ENCODE peak calls at places on chromosomes 2 and 18, in six cellular contexts. One of them, this sample, is unnamed.

GRCh38 chr18:74514860-74515495 is 18.8 kb downstream of the CNDP2 start:
- DNase-seq in HCT116: no peak
- DNase-seq in NCI-H460: no peak
- DNase-seq in Ammon's horn: no peak
- DNase-seq in EL: no peak
- DNase-seq in SJSA1: no peak
- DNase-seq in this sample: no peak

GRCh38 chr18:60020107-60020925 is 120.5 kb downstream of the PMAIP1 start:
- DNase-seq in HCT116: no peak
- DNase-seq in NCI-H460: no peak
- DNase-seq in Ammon's horn: no peak
- DNase-seq in EL: peak
- DNase-seq in SJSA1: no peak
- DNase-seq in this sample: no peak

GRCh38 chr2:227407601-227408089 is 19.9 kb upstream of the SCYGR1 start:
- DNase-seq in HCT116: no peak
- DNase-seq in NCI-H460: peak
- DNase-seq in Ammon's horn: peak
- DNase-seq in EL: peak
- DNase-seq in SJSA1: no peak
- DNase-seq in this sample: peak

GRCh38 chr2:202043473-202043872 is 9.8 kb downstream of the FZD7 start:
- DNase-seq in HCT116: no peak
- DNase-seq in NCI-H460: no peak
- DNase-seq in Ammon's horn: no peak
- DNase-seq in EL: no peak
- DNase-seq in SJSA1: no peak
- DNase-seq in this sample: no peak

GRCh38 chr2:159265171-159265576 is 21.3 kb downstream of the WDSUB1 start:
- DNase-seq in HCT116: peak
- DNase-seq in NCI-H460: no peak
- DNase-seq in Ammon's horn: no peak
- DNase-seq in EL: peak
- DNase-seq in SJSA1: no peak
- DNase-seq in this sample: no peak

GRCh38 chr2:223768179-223768578 is 69.2 kb downstream of the AP1S3 start:
- DNase-seq in HCT116: no peak
- DNase-seq in NCI-H460: no peak
- DNase-seq in Ammon's horn: no peak
- DNase-seq in EL: no peak
- DNase-seq in SJSA1: no peak
- DNase-seq in this sample: no peak

GRCh38 chr2:228658998-228659397 is 477.5 kb upstream of the SPHKAP start:
- DNase-seq in HCT116: no peak
- DNase-seq in NCI-H460: no peak
- DNase-seq in Ammon's horn: no peak
- DNase-seq in EL: peak
- DNase-seq in SJSA1: no peak
- DNase-seq in this sample: no peak

GRCh38 chr2:48187503-48187902 is 281.2 kb upstream of the FBXO11 start:
- DNase-seq in HCT116: no peak
- DNase-seq in NCI-H460: no peak
- DNase-seq in Ammon's horn: no peak
- DNase-seq in EL: no peak
- DNase-seq in SJSA1: no peak
- DNase-seq in this sample: no peak

GRCh38 chr2:196131949-196132925 is 39.1 kb downstream of the STK17B start:
- DNase-seq in HCT116: no peak
- DNase-seq in NCI-H460: no peak
- DNase-seq in Ammon's horn: no peak
- DNase-seq in EL: no peak
- DNase-seq in SJSA1: no peak
- DNase-seq in this sample: no peak

GRCh38 chr2:46352621-46353020 is 55.4 kb downstream of the EPAS1 start:
- DNase-seq in HCT116: no peak
- DNase-seq in NCI-H460: no peak
- DNase-seq in Ammon's horn: no peak
- DNase-seq in EL: no peak
- DNase-seq in SJSA1: no peak
- DNase-seq in this sample: no peak

GRCh38 chr2:1313240-1313924 is 99.9 kb upstream of the TPO start:
- DNase-seq in HCT116: no peak
- DNase-seq in NCI-H460: no peak
- DNase-seq in Ammon's horn: no peak
- DNase-seq in EL: no peak
- DNase-seq in SJSA1: no peak
- DNase-seq in this sample: no peak

GRCh38 chr2:174021056-174021656 is 56.0 kb upstream of the SP3 start:
- DNase-seq in HCT116: no peak
- DNase-seq in NCI-H460: no peak
- DNase-seq in Ammon's horn: no peak
- DNase-seq in EL: no peak
- DNase-seq in SJSA1: no peak
- DNase-seq in this sample: no peak

GRCh38 chr2:23705771-23706612 is 220.9 kb downstream of the ATAD2B start:
- DNase-seq in HCT116: no peak
- DNase-seq in NCI-H460: no peak
- DNase-seq in Ammon's horn: peak
- DNase-seq in EL: no peak
- DNase-seq in SJSA1: no peak
- DNase-seq in this sample: no peak

GRCh38 chr18:9011431-9011830 is 91.1 kb upstream of the NDUFV2 start:
- DNase-seq in HCT116: no peak
- DNase-seq in NCI-H460: no peak
- DNase-seq in Ammon's horn: no peak
- DNase-seq in EL: no peak
- DNase-seq in SJSA1: no peak
- DNase-seq in this sample: no peak

GRCh38 chr2:223993634-223994232 is 36.5 kb downstream of the MRPL44 start:
- DNase-seq in HCT116: peak
- DNase-seq in NCI-H460: peak
- DNase-seq in Ammon's horn: peak
- DNase-seq in EL: peak
- DNase-seq in SJSA1: peak
- DNase-seq in this sample: peak

GRCh38 chr2:12606472-12607000 is 110.2 kb upstream of the TRIB2 start:
- DNase-seq in HCT116: no peak
- DNase-seq in NCI-H460: no peak
- DNase-seq in Ammon's horn: no peak
- DNase-seq in EL: peak
- DNase-seq in SJSA1: no peak
- DNase-seq in this sample: no peak

GRCh38 chr18:809985-810642 is 1.9 kb downstream of the YES1 start:
- DNase-seq in HCT116: no peak
- DNase-seq in NCI-H460: no peak
- DNase-seq in Ammon's horn: no peak
- DNase-seq in EL: no peak
- DNase-seq in SJSA1: no peak
- DNase-seq in this sample: no peak

GRCh38 chr2:191625016-191625415 is 52.9 kb upstream of the NABP1 start:
- DNase-seq in HCT116: no peak
- DNase-seq in NCI-H460: no peak
- DNase-seq in Ammon's horn: no peak
- DNase-seq in EL: peak
- DNase-seq in SJSA1: peak
- DNase-seq in this sample: no peak

GRCh38 chr18:24095976-24096375 is 42.9 kb upstream of the CABYR start:
- DNase-seq in HCT116: no peak
- DNase-seq in NCI-H460: no peak
- DNase-seq in Ammon's horn: no peak
- DNase-seq in EL: peak
- DNase-seq in SJSA1: no peak
- DNase-seq in this sample: no peak

GRCh38 chr18:74950479-74950878 is 258.5 kb downstream of the PTGR3 start:
- DNase-seq in HCT116: no peak
- DNase-seq in NCI-H460: no peak
- DNase-seq in Ammon's horn: no peak
- DNase-seq in EL: no peak
- DNase-seq in SJSA1: no peak
- DNase-seq in this sample: no peak

GRCh38 chr2:48356701-48357322 is 173.1 kb upstream of the STON1 start:
- DNase-seq in HCT116: no peak
- DNase-seq in NCI-H460: no peak
- DNase-seq in Ammon's horn: no peak
- DNase-seq in EL: no peak
- DNase-seq in SJSA1: no peak
- DNase-seq in this sample: no peak

GRCh38 chr2:65639156-65639876 is 206.9 kb upstream of the SPRED2 start:
- DNase-seq in HCT116: no peak
- DNase-seq in NCI-H460: no peak
- DNase-seq in Ammon's horn: no peak
- DNase-seq in EL: peak
- DNase-seq in SJSA1: no peak
- DNase-seq in this sample: peak

GRCh38 chr2:100107440-100107839 is 35.0 kb downstream of the AFF3 start:
- DNase-seq in HCT116: no peak
- DNase-seq in NCI-H460: no peak
- DNase-seq in Ammon's horn: no peak
- DNase-seq in EL: no peak
- DNase-seq in SJSA1: no peak
- DNase-seq in this sample: peak

GRCh38 chr18:79888016-79888415 is 63.4 kb downstream of the SLC66A2 start:
- DNase-seq in HCT116: no peak
- DNase-seq in NCI-H460: no peak
- DNase-seq in Ammon's horn: no peak
- DNase-seq in EL: no peak
- DNase-seq in SJSA1: peak
- DNase-seq in this sample: no peak

GRCh38 chr2:98869272-98869641 is 66.8 kb downstream of the CRACDL start:
- DNase-seq in HCT116: no peak
- DNase-seq in NCI-H460: no peak
- DNase-seq in Ammon's horn: no peak
- DNase-seq in EL: no peak
- DNase-seq in SJSA1: no peak
- DNase-seq in this sample: no peak

GRCh38 chr2:127985026-127985734 is 42.7 kb downstream of the SAP130 start:
- DNase-seq in HCT116: no peak
- DNase-seq in NCI-H460: no peak
- DNase-seq in Ammon's horn: no peak
- DNase-seq in EL: no peak
- DNase-seq in SJSA1: no peak
- DNase-seq in this sample: no peak